ENCODE peak calls at places on chromosomes 13 and 19, in five cellular contexts. W is ecto neural progenitor cell; K is activated naive CD8-positive, alpha-beta T cell treated with anti-CD3 and anti-CD28 coated beads, Interleukin-2, amount 50 U/mL, for 24 hours; D is effector memory CD4-positive, alpha-beta T cell; I is upper lobe of right lung. A is an unnamed sample.

GRCh38 chr19:47711652-47712239 is 1.5 kb upstream of the EHD2 start:
- DNase-seq in W (no peak), K (no peak), D (no peak), I (no peak), A (no peak)

GRCh38 chr13:111371720-111372119 is 51.3 kb downstream of the TEX29 start:
- DNase-seq in I (no peak), K (no peak), D (no peak), W (no peak), A (no peak)

GRCh38 chr13:111516712-111517640 is 196.5 kb downstream of the TEX29 start:
- DNase-seq in W (no peak), I (no peak), K (no peak), D (no peak), A (no peak)

GRCh38 chr13:26872444-26873173 is 112.0 kb upstream of the GPR12 start:
- DNase-seq in I (no peak), W (peak), D (no peak), K (peak), A (peak)

GRCh38 chr13:64186503-64186902 is 2770.9 kb upstream of the PCDH20 start:
- DNase-seq in W (no peak), K (no peak), I (no peak), D (no peak), A (no peak)

GRCh38 chr19:19371056-19371455 is 34.4 kb upstream of the GATAD2A start:
- DNase-seq in W (no peak), I (no peak), D (no peak), K (no peak), A (no peak)

GRCh38 chr19:57192993-57193392 is 1.7 kb downstream of the ZNF264 start:
- DNase-seq in K (no peak), W (no peak), I (no peak), D (no peak), A (no peak)

GRCh38 chr19:18745931-18746330 is 45.2 kb downstream of the COMP start:
- DNase-seq in I (no peak), K (no peak), W (no peak), D (no peak), A (no peak)

GRCh38 chr19:18654469-18654868 is 17.6 kb downstream of the KLHL26 start:
- DNase-seq in D (no peak), I (no peak), K (no peak), W (no peak), A (no peak)

GRCh38 chr13:32883501-32883900 is 132.7 kb upstream of the KL start:
- DNase-seq in W (no peak), D (no peak), I (no peak), K (no peak), A (no peak)

GRCh38 chr13:101624210-101624922 is 171.9 kb downstream of the ITGBL1 start:
- DNase-seq in I (no peak), D (no peak), W (no peak), K (no peak), A (no peak)

GRCh38 chr19:40389404-40390083 is 437 bp downstream of the HIPK4 start:
- DNase-seq in I (no peak), W (no peak), K (no peak), D (no peak), A (no peak)

GRCh38 chr19:38737297-38737865 is 6.9 kb downstream of the CAPN12 start:
- DNase-seq in I (peak), K (no peak), W (no peak), D (no peak), A (no peak)

GRCh38 chr19:6807291-6807690 is 34.8 kb downstream of the VAV1 start:
- DNase-seq in K (no peak), D (no peak), I (no peak), W (no peak), A (no peak)

GRCh38 chr13:73717632-73718031 is 416.6 kb downstream of the KLF12 start:
- DNase-seq in D (no peak), I (no peak), K (no peak), W (no peak), A (no peak)

GRCh38 chr19:13149628-13150186 is 468 bp downstream of the STX10 start:
- DNase-seq in I (peak), W (peak), K (peak), D (no peak), A (no peak)

GRCh38 chr13:113621046-113621445 is 36.5 kb downstream of the TFDP1 start:
- DNase-seq in I (no peak), D (no peak), W (no peak), K (no peak), A (no peak)

GRCh38 chr13:77016241-77016812 is 10.6 kb downstream of the FBXL3 start:
- DNase-seq in W (no peak), D (no peak), K (no peak), I (no peak), A (no peak)

GRCh38 chr19:43229315-43229714 is 23.9 kb upstream of the PSG4 start:
- DNase-seq in K (no peak), I (no peak), D (no peak), W (no peak), A (no peak)

GRCh38 chr13:90105881-90106496 is 1241.5 kb upstream of the MIR17HG start:
- DNase-seq in W (no peak), I (no peak), K (no peak), D (no peak), A (no peak)

GRCh38 chr13:44810067-44810840 is 179.0 kb downstream of the NUFIP1 start:
- DNase-seq in I (no peak), D (no peak), K (no peak), W (no peak), A (no peak)

GRCh38 chr19:41785653-41786052 is 10.7 kb upstream of the CEACAM3 start:
- DNase-seq in W (peak), D (peak), K (peak), I (peak), A (no peak)

GRCh38 chr13:93867481-93867880 is 612.0 kb downstream of the DCT start:
- DNase-seq in D (no peak), I (no peak), W (no peak), K (no peak), A (no peak)

GRCh38 chr13:46577656-46578589 is 25.0 kb downstream of the LRCH1 start:
- DNase-seq in K (no peak), W (no peak), D (no peak), I (no peak), A (no peak)

GRCh38 chr19:13718733-13719132 is 45.6 kb upstream of the MRI1 start:
- DNase-seq in K (no peak), I (no peak), D (no peak), W (no peak), A (no peak)

GRCh38 chr13:25871389-25872125 is 180.3 kb downstream of the SHISA2 start:
- DNase-seq in D (no peak), W (no peak), K (no peak), I (no peak), A (no peak)

GRCh38 chr13:94239135-94239534 is 240.3 kb downstream of the DCT start:
- DNase-seq in K (no peak), I (no peak), W (no peak), D (no peak), A (peak)

GRCh38 chr19:7746903-7747884 is at the start of gene CD209:
- DNase-seq in D (no peak), K (no peak), I (no peak), W (no peak), A (no peak)

GRCh38 chr13:98293103-98293502 is 116.0 kb upstream of the RNF113B start:
- DNase-seq in W (no peak), D (no peak), K (no peak), I (no peak), A (no peak)

GRCh38 chr13:80877944-80878241 is 537.0 kb upstream of the SPRY2 start:
- DNase-seq in D (no peak), K (no peak), I (no peak), W (no peak), A (no peak)

GRCh38 chr13:82062772-82063171 is 1721.8 kb upstream of the SPRY2 start:
- DNase-seq in I (no peak), D (no peak), K (no peak), W (no peak), A (no peak)

A was measured in Panc1.